ENCODE peak calls at places on chromosomes 16 and 17, in four cellular contexts. One of them, this sample, is unnamed.

GRCh38 chr16:84042308-84042878 is at the start of gene SLC38A8:
- DNase-seq in head of caudate nucleus: no peak
- DNase-seq in DMS153: no peak
- DNase-seq in uterus: no peak
- DNase-seq in this sample: no peak

GRCh38 chr17:33039874-33040273 is 48.2 kb downstream of the SPACA3 start:
- DNase-seq in head of caudate nucleus: no peak
- DNase-seq in DMS153: no peak
- DNase-seq in uterus: no peak
- DNase-seq in this sample: peak; percentile 50

GRCh38 chr16:1470543-1471251 is 4.1 kb downstream of the CLCN7 start:
- DNase-seq in head of caudate nucleus: no peak
- DNase-seq in DMS153: no peak
- DNase-seq in uterus: no peak
- DNase-seq in this sample: no peak

GRCh38 chr17:81435636-81436293 is 40.5 kb downstream of the BAHCC1 start:
- DNase-seq in head of caudate nucleus: no peak
- DNase-seq in DMS153: no peak
- DNase-seq in uterus: no peak
- DNase-seq in this sample: no peak

GRCh38 chr17:7579001-7579838 is at the start of gene CD68:
- DNase-seq in head of caudate nucleus: no peak
- DNase-seq in DMS153: no peak
- DNase-seq in uterus: peak; percentile 74
- DNase-seq in this sample: peak; percentile 93

GRCh38 chr17:74429604-74430384 is 2.1 kb upstream of the GPRC5C start:
- DNase-seq in head of caudate nucleus: no peak
- DNase-seq in DMS153: peak; percentile 52
- DNase-seq in uterus: no peak
- DNase-seq in this sample: no peak

GRCh38 chr17:40909755-40910154 is 24.7 kb upstream of the KRT20 start:
- DNase-seq in head of caudate nucleus: no peak
- DNase-seq in DMS153: no peak
- DNase-seq in uterus: peak; percentile 46
- DNase-seq in this sample: no peak

GRCh38 chr16:88058817-88059216 is 107.6 kb downstream of the BANP start:
- DNase-seq in head of caudate nucleus: no peak
- DNase-seq in DMS153: no peak
- DNase-seq in uterus: peak; percentile 10
- DNase-seq in this sample: no peak

GRCh38 chr16:70701998-70702397 is 16.1 kb upstream of the MTSS2 start:
- DNase-seq in head of caudate nucleus: no peak
- DNase-seq in DMS153: peak; percentile 40
- DNase-seq in uterus: no peak
- DNase-seq in this sample: no peak

GRCh38 chr16:75379339-75379738 is 54.0 kb downstream of the CFDP1 start:
- DNase-seq in head of caudate nucleus: no peak
- DNase-seq in DMS153: no peak
- DNase-seq in uterus: no peak
- DNase-seq in this sample: no peak

GRCh38 chr17:81018044-81018802 is 16.7 kb upstream of the BAIAP2 start:
- DNase-seq in head of caudate nucleus: no peak
- DNase-seq in DMS153: peak; percentile 68
- DNase-seq in uterus: peak; percentile 29
- DNase-seq in this sample: no peak

GRCh38 chr16:56807011-56807675 is 57.9 kb upstream of the SLC12A3 start:
- DNase-seq in head of caudate nucleus: no peak
- DNase-seq in DMS153: no peak
- DNase-seq in uterus: no peak
- DNase-seq in this sample: no peak

GRCh38 chr17:63150994-63151464 is 185.0 kb downstream of the TANC2 start:
- DNase-seq in head of caudate nucleus: no peak
- DNase-seq in DMS153: no peak
- DNase-seq in uterus: no peak
- DNase-seq in this sample: no peak

GRCh38 chr16:75506567-75506966 is 11.3 kb upstream of the CHST6 start:
- DNase-seq in head of caudate nucleus: no peak
- DNase-seq in DMS153: peak; percentile 14
- DNase-seq in uterus: no peak
- DNase-seq in this sample: peak; percentile 90

GRCh38 chr16:67396775-67397450 is 3.6 kb upstream of the TPPP3 start:
- DNase-seq in head of caudate nucleus: no peak
- DNase-seq in DMS153: no peak
- DNase-seq in uterus: no peak
- DNase-seq in this sample: no peak

GRCh38 chr17:71033336-71033735 is 864.0 kb downstream of the KCNJ2 start:
- DNase-seq in head of caudate nucleus: no peak
- DNase-seq in DMS153: peak; percentile 66
- DNase-seq in uterus: no peak
- DNase-seq in this sample: no peak

GRCh38 chr17:50088952-50089825 is 6.0 kb upstream of the PDK2 start:
- DNase-seq in head of caudate nucleus: no peak
- DNase-seq in DMS153: no peak
- DNase-seq in uterus: no peak
- DNase-seq in this sample: no peak

GRCh38 chr16:88685156-88686061 is 898 bp downstream of the SNAI3 start:
- DNase-seq in head of caudate nucleus: peak; percentile 57
- DNase-seq in DMS153: no peak
- DNase-seq in uterus: no peak
- DNase-seq in this sample: no peak

GRCh38 chr16:88782454-88783390 is 2.3 kb downstream of the PIEZO1 start:
- DNase-seq in head of caudate nucleus: no peak
- DNase-seq in DMS153: no peak
- DNase-seq in uterus: peak; percentile 67
- DNase-seq in this sample: no peak

GRCh38 chr16:68444058-68444657 is 4.2 kb downstream of the SMPD3 start:
- DNase-seq in head of caudate nucleus: no peak
- DNase-seq in DMS153: no peak
- DNase-seq in uterus: no peak
- DNase-seq in this sample: no peak

GRCh38 chr16:25148568-25149215 is 37.1 kb downstream of the LCMT1 start:
- DNase-seq in head of caudate nucleus: no peak
- DNase-seq in DMS153: no peak
- DNase-seq in uterus: no peak
- DNase-seq in this sample: no peak

GRCh38 chr17:9206989-9207317 is 185.6 kb downstream of the NTN1 start:
- DNase-seq in head of caudate nucleus: no peak
- DNase-seq in DMS153: no peak
- DNase-seq in uterus: no peak
- DNase-seq in this sample: no peak

GRCh38 chr17:82860606-82861392 is 21.0 kb upstream of the ZNF750 start:
- DNase-seq in head of caudate nucleus: no peak
- DNase-seq in DMS153: no peak
- DNase-seq in uterus: no peak
- DNase-seq in this sample: no peak

GRCh38 chr17:50466371-50467113 is 2.1 kb downstream of the CHAD start:
- DNase-seq in head of caudate nucleus: no peak
- DNase-seq in DMS153: no peak
- DNase-seq in uterus: no peak
- DNase-seq in this sample: no peak

GRCh38 chr16:49009204-49009603 is 272.4 kb downstream of the CBLN1 start:
- DNase-seq in head of caudate nucleus: no peak
- DNase-seq in DMS153: no peak
- DNase-seq in uterus: no peak
- DNase-seq in this sample: no peak

GRCh38 chr16:67504190-67505021 is 21.1 kb upstream of the AGRP start:
- DNase-seq in head of caudate nucleus: no peak
- DNase-seq in DMS153: peak; percentile 40
- DNase-seq in uterus: no peak
- DNase-seq in this sample: no peak

GRCh38 chr16:85312642-85313540 is 200.6 kb upstream of the CIBAR2 start:
- DNase-seq in head of caudate nucleus: no peak
- DNase-seq in DMS153: no peak
- DNase-seq in uterus: no peak
- DNase-seq in this sample: no peak

GRCh38 chr17:15143524-15143923 is 121.6 kb downstream of the PMP22 start:
- DNase-seq in head of caudate nucleus: no peak
- DNase-seq in DMS153: no peak
- DNase-seq in uterus: no peak
- DNase-seq in this sample: no peak

GRCh38 chr17:43740541-43740940 is 18.1 kb downstream of the SOST start:
- DNase-seq in head of caudate nucleus: no peak
- DNase-seq in DMS153: no peak
- DNase-seq in uterus: no peak
- DNase-seq in this sample: no peak

GRCh38 chr17:72421128-72422092 is 300.6 kb downstream of the SOX9 start:
- DNase-seq in head of caudate nucleus: no peak
- DNase-seq in DMS153: no peak
- DNase-seq in uterus: no peak
- DNase-seq in this sample: peak; percentile 60

GRCh38 chr17:6587310-6587709 is 31.0 kb upstream of the PITPNM3 start:
- DNase-seq in head of caudate nucleus: no peak
- DNase-seq in DMS153: no peak
- DNase-seq in uterus: no peak
- DNase-seq in this sample: no peak

GRCh38 chr16:86672215-86672863 is 94.0 kb downstream of the FOXL1 start:
- DNase-seq in head of caudate nucleus: no peak
- DNase-seq in DMS153: no peak
- DNase-seq in uterus: no peak
- DNase-seq in this sample: no peak

GRCh38 chr17:50148226-50149098 is 2.0 kb downstream of the PPP1R9B start:
- DNase-seq in head of caudate nucleus: peak; percentile 65
- DNase-seq in DMS153: no peak
- DNase-seq in uterus: peak; percentile 50
- DNase-seq in this sample: no peak

GRCh38 chr16:47712276-47713224 is 251.4 kb downstream of the PHKB start:
- DNase-seq in head of caudate nucleus: no peak
- DNase-seq in DMS153: no peak
- DNase-seq in uterus: no peak
- DNase-seq in this sample: no peak

GRCh38 chr17:57451126-57451690 is 194.9 kb downstream of the MSI2 start:
- DNase-seq in head of caudate nucleus: no peak
- DNase-seq in DMS153: no peak
- DNase-seq in uterus: no peak
- DNase-seq in this sample: no peak

GRCh38 chr16:29675811-29676643 is 3.0 kb upstream of the QPRT start:
- DNase-seq in head of caudate nucleus: no peak
- DNase-seq in DMS153: no peak
- DNase-seq in uterus: no peak
- DNase-seq in this sample: no peak

GRCh38 chr17:27577884-27578717 is 52.9 kb upstream of the LGALS9 start:
- DNase-seq in head of caudate nucleus: no peak
- DNase-seq in DMS153: no peak
- DNase-seq in uterus: peak; percentile 42
- DNase-seq in this sample: peak; percentile 78

GRCh38 chr17:57672205-57672632 is 72.9 kb downstream of the CCDC182 start:
- DNase-seq in head of caudate nucleus: no peak
- DNase-seq in DMS153: no peak
- DNase-seq in uterus: no peak
- DNase-seq in this sample: peak; percentile 26

GRCh38 chr16:56916571-56917403 is 15.2 kb upstream of the HERPUD1 start:
- DNase-seq in head of caudate nucleus: no peak
- DNase-seq in DMS153: no peak
- DNase-seq in uterus: no peak
- DNase-seq in this sample: no peak

GRCh38 chr16:51151951-51152663 is 1.0 kb upstream of the SALL1 start:
- DNase-seq in head of caudate nucleus: peak; percentile 91
- DNase-seq in DMS153: peak; percentile 83
- DNase-seq in uterus: peak; percentile 91
- DNase-seq in this sample: no peak

This sample was measured in right atrium auricular region.